ENCODE peak calls at places on chromosomes 12 and 14, in six cellular contexts. One of them, this sample, is unnamed.

GRCh38 chr12:86683568-86683991 is 427.4 kb upstream of the MGAT4C start:
- DNase-seq in NT2/D1: no peak
- DNase-seq in fibroblast of pulmonary artery: peak
- DNase-seq in astrocyte: peak
- DNase-seq in AG04450: peak
- DNase-seq in adipocyte: peak
- DNase-seq in this sample: peak

GRCh38 chr14:99266181-99267178 is 5.5 kb downstream of the BCL11B start:
- DNase-seq in AG04450: peak
- DNase-seq in adipocyte: peak
- DNase-seq in NT2/D1: no peak
- DNase-seq in fibroblast of pulmonary artery: peak
- DNase-seq in astrocyte: peak
- DNase-seq in this sample: peak

GRCh38 chr12:132140918-132141841 is 2.9 kb downstream of the DDX51 start:
- DNase-seq in NT2/D1: no peak
- DNase-seq in fibroblast of pulmonary artery: no peak
- DNase-seq in adipocyte: no peak
- DNase-seq in astrocyte: no peak
- DNase-seq in AG04450: no peak
- DNase-seq in this sample: no peak

GRCh38 chr12:779745-780734 is 27.7 kb downstream of the WNK1 start:
- DNase-seq in fibroblast of pulmonary artery: peak
- DNase-seq in astrocyte: peak
- DNase-seq in AG04450: peak
- DNase-seq in NT2/D1: no peak
- DNase-seq in adipocyte: peak
- DNase-seq in this sample: peak

GRCh38 chr12:73892181-73892580 is 645.5 kb upstream of the ATXN7L3B start:
- DNase-seq in NT2/D1: no peak
- DNase-seq in AG04450: no peak
- DNase-seq in astrocyte: no peak
- DNase-seq in adipocyte: peak
- DNase-seq in fibroblast of pulmonary artery: peak
- DNase-seq in this sample: no peak

GRCh38 chr12:127233016-127233415 is 1034.0 kb upstream of the TMEM132C start:
- DNase-seq in fibroblast of pulmonary artery: no peak
- DNase-seq in astrocyte: no peak
- DNase-seq in adipocyte: no peak
- DNase-seq in AG04450: no peak
- DNase-seq in NT2/D1: no peak
- DNase-seq in this sample: peak

GRCh38 chr12:4819654-4820053 is 90.1 kb upstream of the KCNA1 start:
- DNase-seq in astrocyte: peak
- DNase-seq in NT2/D1: no peak
- DNase-seq in fibroblast of pulmonary artery: no peak
- DNase-seq in adipocyte: no peak
- DNase-seq in AG04450: no peak
- DNase-seq in this sample: no peak

GRCh38 chr14:58712357-58712756 is 74.6 kb downstream of the DACT1 start:
- DNase-seq in NT2/D1: no peak
- DNase-seq in adipocyte: no peak
- DNase-seq in fibroblast of pulmonary artery: no peak
- DNase-seq in astrocyte: peak
- DNase-seq in AG04450: no peak
- DNase-seq in this sample: no peak

GRCh38 chr12:95440401-95440800 is 33.6 kb upstream of the METAP2 start:
- DNase-seq in AG04450: no peak
- DNase-seq in astrocyte: peak
- DNase-seq in NT2/D1: no peak
- DNase-seq in fibroblast of pulmonary artery: peak
- DNase-seq in adipocyte: peak
- DNase-seq in this sample: no peak

GRCh38 chr12:48858043-48858442 is 6.1 kb upstream of the DDX23 start:
- DNase-seq in AG04450: no peak
- DNase-seq in astrocyte: no peak
- DNase-seq in fibroblast of pulmonary artery: no peak
- DNase-seq in adipocyte: no peak
- DNase-seq in NT2/D1: no peak
- DNase-seq in this sample: no peak

GRCh38 chr12:80837342-80837978 is 100.3 kb downstream of the LIN7A start:
- DNase-seq in astrocyte: peak
- DNase-seq in AG04450: peak
- DNase-seq in NT2/D1: peak
- DNase-seq in fibroblast of pulmonary artery: peak
- DNase-seq in adipocyte: peak
- DNase-seq in this sample: peak

GRCh38 chr12:1837541-1838206 is 17.3 kb downstream of the LRTM2 start:
- DNase-seq in fibroblast of pulmonary artery: peak
- DNase-seq in astrocyte: peak
- DNase-seq in AG04450: no peak
- DNase-seq in NT2/D1: no peak
- DNase-seq in adipocyte: peak
- DNase-seq in this sample: peak

GRCh38 chr14:93083898-93084297 is 31.8 kb downstream of the ITPK1 start:
- DNase-seq in astrocyte: no peak
- DNase-seq in fibroblast of pulmonary artery: no peak
- DNase-seq in adipocyte: no peak
- DNase-seq in AG04450: no peak
- DNase-seq in NT2/D1: no peak
- DNase-seq in this sample: no peak

GRCh38 chr14:64126548-64126947 is 167.6 kb downstream of the ESR2 start:
- DNase-seq in AG04450: no peak
- DNase-seq in NT2/D1: no peak
- DNase-seq in fibroblast of pulmonary artery: no peak
- DNase-seq in adipocyte: no peak
- DNase-seq in astrocyte: no peak
- DNase-seq in this sample: no peak

GRCh38 chr14:102857444-102857843 is 65.0 kb upstream of the AMN start:
- DNase-seq in adipocyte: no peak
- DNase-seq in fibroblast of pulmonary artery: peak
- DNase-seq in NT2/D1: no peak
- DNase-seq in AG04450: no peak
- DNase-seq in astrocyte: peak
- DNase-seq in this sample: no peak

GRCh38 chr12:88299567-88300101 is 157.5 kb downstream of the TMTC3 start:
- DNase-seq in AG04450: peak
- DNase-seq in astrocyte: peak
- DNase-seq in NT2/D1: no peak
- DNase-seq in adipocyte: peak
- DNase-seq in fibroblast of pulmonary artery: peak
- DNase-seq in this sample: peak

GRCh38 chr14:31024577-31025334 is 693 bp upstream of the AP4S1 start:
- DNase-seq in adipocyte: no peak
- DNase-seq in NT2/D1: no peak
- DNase-seq in astrocyte: peak
- DNase-seq in AG04450: no peak
- DNase-seq in fibroblast of pulmonary artery: no peak
- DNase-seq in this sample: no peak

GRCh38 chr14:45251912-45252311 is 1.1 kb downstream of the MIS18BP1 start:
- DNase-seq in astrocyte: no peak
- DNase-seq in NT2/D1: no peak
- DNase-seq in adipocyte: peak
- DNase-seq in fibroblast of pulmonary artery: peak
- DNase-seq in AG04450: no peak
- DNase-seq in this sample: peak

GRCh38 chr14:89377544-89377943 is 39.5 kb downstream of the FOXN3 start:
- DNase-seq in AG04450: no peak
- DNase-seq in astrocyte: no peak
- DNase-seq in NT2/D1: no peak
- DNase-seq in adipocyte: no peak
- DNase-seq in fibroblast of pulmonary artery: no peak
- DNase-seq in this sample: no peak

GRCh38 chr12:22729898-22730443 is 105.0 kb downstream of the ETNK1 start:
- DNase-seq in AG04450: peak
- DNase-seq in adipocyte: peak
- DNase-seq in astrocyte: peak
- DNase-seq in fibroblast of pulmonary artery: peak
- DNase-seq in NT2/D1: no peak
- DNase-seq in this sample: peak

GRCh38 chr12:97313471-97314190 is 149.0 kb upstream of the RMST start:
- DNase-seq in NT2/D1: no peak
- DNase-seq in AG04450: no peak
- DNase-seq in adipocyte: no peak
- DNase-seq in astrocyte: peak
- DNase-seq in fibroblast of pulmonary artery: no peak
- DNase-seq in this sample: no peak

GRCh38 chr12:84632556-84632955 is 280.0 kb downstream of the SLC6A15 start:
- DNase-seq in fibroblast of pulmonary artery: no peak
- DNase-seq in NT2/D1: no peak
- DNase-seq in astrocyte: peak
- DNase-seq in AG04450: no peak
- DNase-seq in adipocyte: peak
- DNase-seq in this sample: no peak

GRCh38 chr12:121391619-121392324 is 8.1 kb upstream of the RNF34 start:
- DNase-seq in AG04450: peak
- DNase-seq in astrocyte: peak
- DNase-seq in NT2/D1: no peak
- DNase-seq in adipocyte: peak
- DNase-seq in fibroblast of pulmonary artery: peak
- DNase-seq in this sample: peak

GRCh38 chr12:4477133-4477532 is 31.5 kb upstream of the FGF6 start:
- DNase-seq in NT2/D1: no peak
- DNase-seq in AG04450: no peak
- DNase-seq in fibroblast of pulmonary artery: no peak
- DNase-seq in adipocyte: no peak
- DNase-seq in astrocyte: no peak
- DNase-seq in this sample: no peak

GRCh38 chr14:50795909-50796308 is 35.1 kb downstream of the NIN start:
- DNase-seq in fibroblast of pulmonary artery: no peak
- DNase-seq in astrocyte: no peak
- DNase-seq in NT2/D1: no peak
- DNase-seq in AG04450: no peak
- DNase-seq in adipocyte: no peak
- DNase-seq in this sample: no peak
- H3K4me3 ChIP-seq in fibroblast of pulmonary artery: no peak
- H3K4me3 ChIP-seq in astrocyte: no peak
- H3K4me3 ChIP-seq in NT2/D1: no peak
- H3K4me3 ChIP-seq in AG04450: no peak
- H3K4me3 ChIP-seq in adipocyte: no peak
- H3K4me3 ChIP-seq in this sample: no peak

GRCh38 chr12:91985002-91985767 is 160.5 kb downstream of the BTG1 start:
- DNase-seq in adipocyte: peak
- DNase-seq in NT2/D1: no peak
- DNase-seq in AG04450: peak
- DNase-seq in fibroblast of pulmonary artery: no peak
- DNase-seq in astrocyte: peak
- DNase-seq in this sample: peak
- H3K4me3 ChIP-seq in adipocyte: no peak
- H3K4me3 ChIP-seq in NT2/D1: no peak
- H3K4me3 ChIP-seq in AG04450: no peak
- H3K4me3 ChIP-seq in fibroblast of pulmonary artery: no peak
- H3K4me3 ChIP-seq in astrocyte: no peak
- H3K4me3 ChIP-seq in this sample: no peak

GRCh38 chr12:104469066-104469465 is 12.3 kb downstream of the CHST11 start:
- DNase-seq in AG04450: no peak
- DNase-seq in NT2/D1: no peak
- DNase-seq in astrocyte: no peak
- DNase-seq in adipocyte: no peak
- DNase-seq in fibroblast of pulmonary artery: no peak
- DNase-seq in this sample: no peak
- H3K4me3 ChIP-seq in AG04450: no peak
- H3K4me3 ChIP-seq in NT2/D1: no peak
- H3K4me3 ChIP-seq in astrocyte: no peak
- H3K4me3 ChIP-seq in adipocyte: no peak
- H3K4me3 ChIP-seq in fibroblast of pulmonary artery: no peak
- H3K4me3 ChIP-seq in this sample: no peak

DNA sequence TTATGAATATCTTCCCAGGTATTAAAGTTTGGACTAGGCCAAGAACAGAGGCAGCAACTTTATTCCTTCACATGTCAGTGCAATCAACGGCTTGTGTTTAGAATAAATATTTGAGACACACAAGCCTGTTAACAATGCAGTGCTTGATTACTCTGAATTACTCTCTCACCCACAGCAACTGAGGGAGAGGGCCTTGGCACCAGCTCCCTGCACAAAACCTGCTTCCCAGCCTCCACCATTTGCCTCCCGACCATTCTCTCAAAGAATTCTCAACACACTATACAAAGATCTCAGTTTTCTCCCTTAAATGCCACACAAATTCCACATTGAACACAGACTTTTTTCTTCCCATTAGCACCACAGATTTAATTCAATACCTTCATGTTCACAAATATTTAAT is 77.0 kb downstream of the STON2 start:
- DNase-seq in astrocyte: no peak
- DNase-seq in fibroblast of pulmonary artery: no peak
- DNase-seq in AG04450: no peak
- DNase-seq in NT2/D1: no peak
- DNase-seq in adipocyte: no peak
- DNase-seq in this sample: no peak
- H3K4me3 ChIP-seq in astrocyte: no peak
- H3K4me3 ChIP-seq in fibroblast of pulmonary artery: no peak
- H3K4me3 ChIP-seq in AG04450: no peak
- H3K4me3 ChIP-seq in NT2/D1: peak
- H3K4me3 ChIP-seq in adipocyte: no peak
- H3K4me3 ChIP-seq in this sample: no peak

DNA sequence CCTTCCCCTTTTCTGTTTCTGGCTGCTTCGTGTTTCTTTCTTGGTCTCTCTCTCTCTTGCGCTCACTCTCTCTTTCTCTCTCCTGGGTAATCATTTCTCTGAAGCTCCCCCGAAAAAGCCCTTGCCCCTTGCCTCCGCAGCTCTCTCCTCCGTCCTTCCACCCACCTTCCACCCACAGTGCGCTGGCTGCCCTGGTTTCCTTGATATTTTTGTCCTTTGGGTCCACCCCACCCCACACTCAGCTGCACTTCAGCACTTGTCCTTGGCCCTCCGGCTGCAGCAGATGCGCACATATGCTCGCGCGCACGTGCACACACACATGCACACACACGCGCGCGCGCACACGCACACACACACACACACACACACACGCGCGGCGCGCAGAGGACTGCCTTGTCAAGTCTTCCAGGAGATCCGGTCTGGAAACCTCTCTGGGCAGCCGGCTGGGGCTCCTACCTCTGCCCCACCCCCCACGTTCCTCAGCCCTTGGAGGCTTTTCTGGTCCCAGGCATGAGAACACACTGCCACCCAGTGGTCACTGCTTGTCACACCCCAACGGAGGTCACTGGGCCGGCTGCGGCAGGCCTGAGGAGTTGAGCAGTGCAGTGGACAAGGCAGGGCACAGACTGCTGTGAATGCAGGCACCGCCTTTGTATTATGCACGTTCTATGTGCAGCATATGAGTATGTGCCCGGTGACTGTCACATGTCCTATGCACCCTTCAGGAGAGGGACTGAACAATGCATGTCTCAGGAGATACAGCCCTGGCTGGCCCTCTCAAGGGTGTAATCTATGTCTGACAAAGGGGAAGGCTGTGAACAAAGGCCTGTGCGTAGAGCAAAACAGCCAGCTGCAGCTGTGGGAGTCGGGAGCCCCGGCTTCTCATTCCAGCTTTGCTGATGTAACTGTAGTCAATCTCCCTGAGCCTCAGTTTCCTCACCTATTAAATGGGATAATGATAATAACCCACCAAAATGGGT is 6.5 kb downstream of the LAG3 start:
- DNase-seq in astrocyte: peak
- DNase-seq in fibroblast of pulmonary artery: peak
- DNase-seq in NT2/D1: peak
- DNase-seq in adipocyte: peak
- DNase-seq in AG04450: peak
- DNase-seq in this sample: peak
- H3K4me3 ChIP-seq in astrocyte: peak
- H3K4me3 ChIP-seq in fibroblast of pulmonary artery: peak
- H3K4me3 ChIP-seq in NT2/D1: peak
- H3K4me3 ChIP-seq in adipocyte: peak
- H3K4me3 ChIP-seq in AG04450: peak
- H3K4me3 ChIP-seq in this sample: peak